ENCODE peak calls at places on chromosome 3, in six cellular contexts. One of them, this sample, is unnamed.
A peak's percentile ranks its signal among the peaks of the same experiment; 100 is the strongest.

GRCh38 chr3:118900737-118901525 is 133.7 kb downstream of the IGSF11 start:
- DNase-seq in thoracic aorta: no peak
- DNase-seq in upper lobe of left lung: no peak
- DNase-seq in CD8-positive, alpha-beta T cell: no peak
- DNase-seq in fibroblast of lung: no peak
- DNase-seq in BJ: no peak
- DNase-seq in this sample: no peak

GRCh38 chr3:173599673-173600072 is 202.1 kb downstream of the NLGN1 start:
- DNase-seq in thoracic aorta: no peak
- DNase-seq in upper lobe of left lung: no peak
- DNase-seq in CD8-positive, alpha-beta T cell: no peak
- DNase-seq in fibroblast of lung: no peak
- DNase-seq in BJ: peak; percentile 65
- DNase-seq in this sample: no peak

GRCh38 chr3:170539886-170540285 is 46.0 kb downstream of the SLC7A14 start:
- DNase-seq in thoracic aorta: no peak
- DNase-seq in upper lobe of left lung: no peak
- DNase-seq in CD8-positive, alpha-beta T cell: no peak
- DNase-seq in fibroblast of lung: no peak
- DNase-seq in BJ: no peak
- DNase-seq in this sample: no peak

GRCh38 chr3:194265505-194265892 is 85.6 kb downstream of the CPN2 start:
- DNase-seq in thoracic aorta: peak; percentile 38
- DNase-seq in upper lobe of left lung: peak; percentile 78
- DNase-seq in CD8-positive, alpha-beta T cell: no peak
- DNase-seq in fibroblast of lung: peak; percentile 98
- DNase-seq in BJ: peak; percentile 56
- DNase-seq in this sample: no peak

GRCh38 chr3:158458464-158458863 is 112.5 kb upstream of the MLF1 start:
- DNase-seq in thoracic aorta: no peak
- DNase-seq in upper lobe of left lung: no peak
- DNase-seq in CD8-positive, alpha-beta T cell: no peak
- DNase-seq in fibroblast of lung: no peak
- DNase-seq in BJ: no peak
- DNase-seq in this sample: no peak

GRCh38 chr3:184560531-184560930 is 1.1 kb upstream of the EPHB3 start:
- DNase-seq in thoracic aorta: no peak
- DNase-seq in upper lobe of left lung: no peak
- DNase-seq in CD8-positive, alpha-beta T cell: no peak
- DNase-seq in fibroblast of lung: no peak
- DNase-seq in BJ: no peak
- DNase-seq in this sample: no peak

GRCh38 chr3:119230071-119230470 is 10.6 kb downstream of the B4GALT4 start:
- DNase-seq in thoracic aorta: no peak
- DNase-seq in upper lobe of left lung: no peak
- DNase-seq in CD8-positive, alpha-beta T cell: no peak
- DNase-seq in fibroblast of lung: no peak
- DNase-seq in BJ: no peak
- DNase-seq in this sample: no peak

GRCh38 chr3:152229692-152230091 is 39.0 kb upstream of the MBNL1 start:
- DNase-seq in thoracic aorta: no peak
- DNase-seq in upper lobe of left lung: no peak
- DNase-seq in CD8-positive, alpha-beta T cell: no peak
- DNase-seq in fibroblast of lung: no peak
- DNase-seq in BJ: no peak
- DNase-seq in this sample: no peak

GRCh38 chr3:43620953-43621405 is 832 bp downstream of the ANO10 start:
- DNase-seq in thoracic aorta: no peak
- DNase-seq in upper lobe of left lung: no peak
- DNase-seq in CD8-positive, alpha-beta T cell: no peak
- DNase-seq in fibroblast of lung: peak; percentile 26
- DNase-seq in BJ: no peak
- DNase-seq in this sample: no peak

GRCh38 chr3:135992072-135992471 is 26.5 kb downstream of the PPP2R3A start:
- DNase-seq in thoracic aorta: peak; percentile 8
- DNase-seq in upper lobe of left lung: no peak
- DNase-seq in CD8-positive, alpha-beta T cell: no peak
- DNase-seq in fibroblast of lung: peak; percentile 82
- DNase-seq in BJ: peak; percentile 76
- DNase-seq in this sample: no peak

GRCh38 chr3:70749122-70749521 is 436.7 kb upstream of the MDFIC2 start:
- DNase-seq in thoracic aorta: no peak
- DNase-seq in upper lobe of left lung: no peak
- DNase-seq in CD8-positive, alpha-beta T cell: no peak
- DNase-seq in fibroblast of lung: no peak
- DNase-seq in BJ: no peak
- DNase-seq in this sample: no peak

GRCh38 chr3:39637807-39638206 is 170.3 kb downstream of the MOBP start:
- DNase-seq in thoracic aorta: no peak
- DNase-seq in upper lobe of left lung: no peak
- DNase-seq in CD8-positive, alpha-beta T cell: no peak
- DNase-seq in fibroblast of lung: peak; percentile 31
- DNase-seq in BJ: no peak
- DNase-seq in this sample: no peak

GRCh38 chr3:107283948-107284347 is 93.3 kb upstream of the CCDC54 start:
- DNase-seq in thoracic aorta: no peak
- DNase-seq in upper lobe of left lung: no peak
- DNase-seq in CD8-positive, alpha-beta T cell: no peak
- DNase-seq in fibroblast of lung: no peak
- DNase-seq in BJ: no peak
- DNase-seq in this sample: no peak

GRCh38 chr3:5126586-5126985 is 4.5 kb downstream of the ARL8B start:
- DNase-seq in thoracic aorta: no peak
- DNase-seq in upper lobe of left lung: no peak
- DNase-seq in CD8-positive, alpha-beta T cell: no peak
- DNase-seq in fibroblast of lung: peak; percentile 65
- DNase-seq in BJ: no peak
- DNase-seq in this sample: no peak

GRCh38 chr3:49007068-49007770 is at the start of gene WDR6:
- DNase-seq in thoracic aorta: peak; percentile 93
- DNase-seq in upper lobe of left lung: peak; percentile 99
- DNase-seq in CD8-positive, alpha-beta T cell: peak; percentile 96
- DNase-seq in fibroblast of lung: peak; percentile 97
- DNase-seq in BJ: peak; percentile 84
- DNase-seq in this sample: peak; percentile 93
- TF ChIP-seq CTCF in thoracic aorta: no peak
- TF ChIP-seq CTCF in upper lobe of left lung: peak; percentile 55
- TF ChIP-seq CTCF in CD8-positive, alpha-beta T cell: peak; percentile 34
- TF ChIP-seq CTCF in fibroblast of lung: peak; percentile 32
- TF ChIP-seq CTCF in BJ: peak; percentile 50
- TF ChIP-seq CTCF in this sample: peak; percentile 47

DNA sequence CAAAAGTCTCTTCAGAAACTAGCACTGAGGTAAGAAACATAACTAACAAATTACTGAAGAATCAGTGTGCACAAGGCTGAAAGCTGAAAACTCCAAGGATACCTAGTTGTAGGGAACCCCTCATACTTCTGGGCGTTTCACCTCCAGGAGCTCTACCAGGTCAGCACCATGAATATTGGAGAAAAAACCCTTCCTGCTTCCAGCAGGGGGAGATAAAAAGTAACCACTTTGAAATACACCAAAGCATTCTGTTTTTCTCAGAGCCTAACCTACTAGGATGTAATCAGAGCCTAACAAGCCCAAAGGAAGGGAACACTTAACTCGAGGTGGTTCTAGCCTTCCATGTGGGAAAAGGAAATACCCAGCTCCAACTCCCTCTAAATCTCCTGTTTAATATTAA is 175.8 kb upstream of the MME start:
- DNase-seq in thoracic aorta: no peak
- DNase-seq in upper lobe of left lung: no peak
- DNase-seq in CD8-positive, alpha-beta T cell: no peak
- DNase-seq in fibroblast of lung: peak; percentile 58
- DNase-seq in BJ: no peak
- DNase-seq in this sample: no peak
- TF ChIP-seq CTCF in thoracic aorta: no peak
- TF ChIP-seq CTCF in upper lobe of left lung: no peak
- TF ChIP-seq CTCF in CD8-positive, alpha-beta T cell: no peak
- TF ChIP-seq CTCF in fibroblast of lung: peak; percentile 64
- TF ChIP-seq CTCF in BJ: peak; percentile 43
- TF ChIP-seq CTCF in this sample: peak; percentile 60

DNA sequence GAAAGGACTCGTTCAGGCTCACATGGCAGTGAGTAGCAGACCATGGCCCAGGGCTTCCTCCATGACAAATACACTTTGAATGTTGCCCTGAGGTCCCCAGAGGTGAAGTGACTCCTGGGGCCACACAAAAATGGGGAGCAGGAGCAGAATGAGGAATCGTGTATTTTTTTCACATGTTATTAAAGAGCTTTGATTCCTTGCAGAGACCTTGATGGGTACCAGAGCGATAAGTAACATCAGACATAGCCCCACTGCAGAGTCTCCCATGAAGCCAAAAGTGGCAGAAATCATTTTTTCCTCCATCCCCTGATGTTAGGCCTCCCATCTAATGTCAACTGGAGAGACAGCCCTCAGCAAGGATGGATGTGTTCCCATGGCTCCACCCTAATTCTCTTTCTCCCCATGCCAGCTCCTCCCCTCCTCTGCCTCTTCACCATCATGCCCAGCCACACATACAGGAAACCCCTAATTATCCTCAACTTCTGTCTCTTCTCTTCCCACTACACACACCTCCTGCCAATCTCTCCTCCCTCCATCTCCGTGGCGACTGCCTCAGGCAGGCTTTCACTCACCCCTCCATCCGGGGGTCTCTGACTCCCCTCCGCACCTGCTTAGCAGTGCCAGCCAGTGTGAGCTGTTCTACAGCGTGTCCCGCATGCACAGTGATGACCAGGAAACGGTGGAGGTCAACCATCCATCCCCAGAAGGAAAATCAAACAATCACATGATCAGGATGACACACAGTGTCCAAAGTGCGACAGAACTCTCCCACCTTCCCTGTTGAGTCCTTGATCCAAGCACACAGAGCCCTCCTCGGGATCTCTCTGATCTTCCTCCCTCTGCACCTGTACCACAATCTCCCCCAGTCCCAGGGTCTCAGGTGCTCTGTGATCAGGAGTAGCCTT is 7.1 kb upstream of the SSUH2 start:
- DNase-seq in thoracic aorta: no peak
- DNase-seq in upper lobe of left lung: no peak
- DNase-seq in CD8-positive, alpha-beta T cell: no peak
- DNase-seq in fibroblast of lung: no peak
- DNase-seq in BJ: no peak
- DNase-seq in this sample: no peak
- TF ChIP-seq CTCF in thoracic aorta: no peak
- TF ChIP-seq CTCF in upper lobe of left lung: no peak
- TF ChIP-seq CTCF in CD8-positive, alpha-beta T cell: no peak
- TF ChIP-seq CTCF in fibroblast of lung: no peak
- TF ChIP-seq CTCF in BJ: no peak
- TF ChIP-seq CTCF in this sample: no peak

GRCh38 chr3:189714991-189715961 is 84.1 kb downstream of the TP63 start:
- DNase-seq in thoracic aorta: no peak
- DNase-seq in upper lobe of left lung: no peak
- DNase-seq in CD8-positive, alpha-beta T cell: no peak
- DNase-seq in fibroblast of lung: peak; percentile 32
- DNase-seq in BJ: no peak
- DNase-seq in this sample: no peak

GRCh38 chr3:189712906-189713483 is 81.8 kb downstream of the TP63 start:
- DNase-seq in thoracic aorta: no peak
- DNase-seq in upper lobe of left lung: no peak
- DNase-seq in CD8-positive, alpha-beta T cell: no peak
- DNase-seq in fibroblast of lung: peak; percentile 3
- DNase-seq in BJ: no peak
- DNase-seq in this sample: no peak

GRCh38 chr3:189708375-189708774 is 77.2 kb downstream of the TP63 start:
- DNase-seq in thoracic aorta: no peak
- DNase-seq in upper lobe of left lung: no peak
- DNase-seq in CD8-positive, alpha-beta T cell: no peak
- DNase-seq in fibroblast of lung: no peak
- DNase-seq in BJ: no peak
- DNase-seq in this sample: no peak

GRCh38 chr3:189710620-189711388 is 79.6 kb downstream of the TP63 start:
- DNase-seq in thoracic aorta: no peak
- DNase-seq in upper lobe of left lung: peak; percentile 23
- DNase-seq in CD8-positive, alpha-beta T cell: no peak
- DNase-seq in fibroblast of lung: peak; percentile 91
- DNase-seq in BJ: peak; percentile 97
- DNase-seq in this sample: no peak
- TF ChIP-seq CTCF in thoracic aorta: no peak
- TF ChIP-seq CTCF in upper lobe of left lung: no peak
- TF ChIP-seq CTCF in CD8-positive, alpha-beta T cell: no peak
- TF ChIP-seq CTCF in fibroblast of lung: no peak
- TF ChIP-seq CTCF in BJ: no peak
- TF ChIP-seq CTCF in this sample: no peak

DNA sequence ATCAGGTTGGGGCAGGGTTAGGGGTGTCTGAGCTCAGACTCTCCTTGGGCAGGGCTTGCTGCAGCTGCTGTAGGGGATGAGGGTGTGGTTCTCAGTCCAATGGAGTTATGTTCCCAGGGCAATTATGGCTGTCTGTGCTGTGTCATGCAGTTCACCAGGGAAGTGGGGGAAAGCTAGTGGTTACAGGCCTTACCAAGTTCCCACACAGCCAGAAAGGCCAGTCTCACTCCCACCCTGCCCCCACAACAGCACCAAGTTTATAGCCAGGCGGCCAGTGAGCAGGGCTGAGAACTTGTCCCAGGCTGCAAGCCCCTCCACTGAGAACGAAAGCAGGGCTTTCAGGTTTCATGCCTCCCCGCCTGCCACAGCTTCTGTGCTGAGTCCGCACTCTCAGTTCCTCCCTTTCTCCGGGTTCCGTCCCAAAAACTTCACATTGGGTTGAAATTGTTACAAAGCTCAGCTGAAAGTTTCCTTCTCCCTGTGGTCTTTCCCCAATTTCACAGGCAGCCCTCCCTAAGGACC is 19.6 kb upstream of the CPOX start:
- DNase-seq in thoracic aorta: no peak
- DNase-seq in upper lobe of left lung: no peak
- DNase-seq in CD8-positive, alpha-beta T cell: no peak
- DNase-seq in fibroblast of lung: no peak
- DNase-seq in BJ: no peak
- DNase-seq in this sample: no peak
- TF ChIP-seq CTCF in thoracic aorta: no peak
- TF ChIP-seq CTCF in upper lobe of left lung: no peak
- TF ChIP-seq CTCF in CD8-positive, alpha-beta T cell: no peak
- TF ChIP-seq CTCF in fibroblast of lung: no peak
- TF ChIP-seq CTCF in BJ: no peak
- TF ChIP-seq CTCF in this sample: no peak

DNA sequence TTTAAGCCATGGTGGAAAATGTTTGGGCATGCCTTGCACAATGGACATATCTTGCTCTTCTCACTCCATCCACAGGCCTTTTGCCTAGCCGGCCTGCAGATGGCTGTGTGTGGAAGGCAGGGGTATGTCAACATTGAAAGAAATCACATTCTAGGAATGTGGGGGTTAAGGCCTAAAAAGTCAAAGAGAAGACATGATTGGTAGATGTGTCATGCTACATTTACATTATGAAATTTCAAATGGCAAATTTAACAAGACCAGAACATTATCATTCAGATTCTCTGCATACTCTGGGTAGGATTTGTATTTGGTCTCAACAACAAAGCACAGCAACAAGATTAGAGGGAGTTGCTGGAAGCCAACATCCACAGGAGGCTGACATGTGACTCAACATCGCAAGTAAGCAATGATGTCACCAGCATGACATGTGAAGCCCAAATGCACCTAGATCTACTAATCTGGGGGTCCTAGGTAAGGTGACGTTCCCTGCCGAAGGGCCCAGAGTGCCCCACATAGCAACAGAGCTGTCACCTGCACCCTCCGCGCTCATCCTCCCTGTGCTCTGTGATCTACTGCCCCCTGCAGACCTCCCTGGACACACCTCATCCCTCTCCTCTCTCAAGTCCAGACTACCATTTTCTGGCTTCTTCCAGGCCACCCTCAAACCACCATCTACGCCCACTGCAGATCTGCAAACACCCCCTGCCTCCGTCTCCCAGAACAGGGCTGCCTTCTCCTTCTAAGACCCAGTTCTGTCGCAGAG is 39.4 kb downstream of the CLDN18 start:
- DNase-seq in thoracic aorta: no peak
- DNase-seq in upper lobe of left lung: no peak
- DNase-seq in CD8-positive, alpha-beta T cell: no peak
- DNase-seq in fibroblast of lung: peak; percentile 51
- DNase-seq in BJ: peak; percentile 17
- DNase-seq in this sample: no peak
- TF ChIP-seq CTCF in thoracic aorta: no peak
- TF ChIP-seq CTCF in upper lobe of left lung: no peak
- TF ChIP-seq CTCF in CD8-positive, alpha-beta T cell: no peak
- TF ChIP-seq CTCF in fibroblast of lung: peak; percentile 10
- TF ChIP-seq CTCF in BJ: no peak
- TF ChIP-seq CTCF in this sample: no peak